ENCODE peak calls at places on chromosomes 16 and 17, in six cellular contexts. Z, D, H, W, C and F are unnamed samples.

GRCh38 chr16:5575121-5575520 is 477.5 kb upstream of the EEF2KMT start:
- DNase-seq in W (no peak), C (no peak), D (no peak), H (no peak), Z (no peak), F (no peak)

GRCh38 chr16:60914334-60914733 is 1121.9 kb downstream of the CDH8 start:
- DNase-seq in D (no peak), H (no peak), W (no peak), C (no peak), Z (no peak), F (no peak)

GRCh38 chr17:81250286-81251090 is 11.4 kb downstream of the NDUFAF8 start:
- DNase-seq in W (no peak), C (no peak), D (no peak), H (no peak), Z (no peak), F (no peak)

GRCh38 chr16:85390511-85391174 is 222.5 kb upstream of the GSE1 start:
- DNase-seq in Z (peak; percentile 95), C (peak; percentile 66), D (peak; percentile 95), H (no peak), W (peak; percentile 89), F (peak; percentile 92)

GRCh38 chr17:28369684-28370034 is 448 bp downstream of the VTN start:
- DNase-seq in C (no peak), W (no peak), Z (peak; percentile 49), H (no peak), D (no peak), F (no peak)

GRCh38 chr16:57859331-57859730 is 57.0 kb upstream of the KIFC3 start:
- DNase-seq in W (no peak), D (peak; percentile 34), C (peak; percentile 46), Z (peak; percentile 45), H (peak; percentile 79), F (peak; percentile 41)

GRCh38 chr17:74752415-74752814 is 4.0 kb downstream of the NHERF1 start:
- DNase-seq in Z (no peak), C (no peak), W (no peak), H (no peak), D (no peak), F (no peak)

GRCh38 chr17:50274142-50274944 is at the start of gene TMEM92:
- DNase-seq in Z (peak; percentile 86), C (peak; percentile 62), H (peak; percentile 90), D (no peak), W (no peak), F (peak; percentile 87)

GRCh38 chr16:1691276-1691675 is 13.2 kb downstream of the JPT2 start:
- DNase-seq in Z (no peak), H (no peak), W (peak; percentile 75), C (no peak), D (peak; percentile 59), F (peak; percentile 70)

GRCh38 chr16:20624882-20625807 is 49.0 kb upstream of the ACSM2B start:
- DNase-seq in W (no peak), C (no peak), D (no peak), Z (no peak), H (no peak), F (no peak)

GRCh38 chr17:82134101-82134500 is 36.1 kb upstream of the FASN start:
- DNase-seq in Z (peak; percentile 49), D (no peak), H (no peak), W (peak; percentile 29), C (no peak), F (no peak)

GRCh38 chr17:74176546-74177001 is 26.9 kb upstream of the RPL38 start:
- DNase-seq in H (peak; percentile 85), C (peak; percentile 56), D (peak; percentile 48), W (peak; percentile 52), Z (peak; percentile 85), F (peak; percentile 82)

GRCh38 chr17:38870259-38871165 is 654 bp downstream of the LASP1 start:
- DNase-seq in Z (peak; percentile 88), C (no peak), H (peak; percentile 76), D (peak; percentile 42), W (peak; percentile 53), F (peak; percentile 19)

GRCh38 chr17:37055511-37055910 is 106.8 kb downstream of the AATF start:
- DNase-seq in W (no peak), C (no peak), Z (no peak), H (no peak), D (no peak), F (no peak)

GRCh38 chr17:36721560-36722120 is 120.3 kb downstream of the MRM1 start:
- DNase-seq in D (peak; percentile 2), W (no peak), C (no peak), H (no peak), Z (no peak), F (no peak)

GRCh38 chr17:68533887-68534700 is 21.9 kb downstream of the PRKAR1A start:
- DNase-seq in C (no peak), D (peak; percentile 50), W (no peak), H (no peak), Z (no peak), F (peak; percentile 72)

GRCh38 chr17:19380551-19381284 is 2.4 kb downstream of the MAPK7 start:
- DNase-seq in H (no peak), D (no peak), W (no peak), C (no peak), Z (no peak), F (no peak)

GRCh38 chr16:10009691-10010090 is 172.5 kb downstream of the GRIN2A start:
- DNase-seq in D (no peak), W (no peak), H (no peak), Z (peak; percentile 20), C (no peak), F (no peak)
- H2AFZ ChIP-seq in D (no peak overlapping the region), W (no peak overlapping the region), H (no peak overlapping the region), Z (no peak overlapping the region), C (no peak overlapping the region), F (no peak overlapping the region)

GRCh38 chr17:3919123-3919624 is 2.9 kb upstream of the P2RX1 start:
- DNase-seq in W (no peak), C (no peak), D (no peak), H (no peak), Z (no peak), F (no peak)

GRCh38 chr17:3917391-3917931 is 1.2 kb upstream of the P2RX1 start:
- DNase-seq in H (no peak), C (no peak), W (no peak), D (peak; percentile 30), Z (peak; percentile 66), F (no peak)

GRCh38 chr17:3916825-3917224 is 560 bp upstream of the P2RX1 start:
- DNase-seq in W (no peak), D (no peak), C (no peak), Z (no peak), H (no peak), F (no peak)

GRCh38 chr17:3916013-3916696 is at the start of gene P2RX1:
- DNase-seq in D (no peak), Z (no peak), C (no peak), W (no peak), H (no peak), F (no peak)

DNA sequence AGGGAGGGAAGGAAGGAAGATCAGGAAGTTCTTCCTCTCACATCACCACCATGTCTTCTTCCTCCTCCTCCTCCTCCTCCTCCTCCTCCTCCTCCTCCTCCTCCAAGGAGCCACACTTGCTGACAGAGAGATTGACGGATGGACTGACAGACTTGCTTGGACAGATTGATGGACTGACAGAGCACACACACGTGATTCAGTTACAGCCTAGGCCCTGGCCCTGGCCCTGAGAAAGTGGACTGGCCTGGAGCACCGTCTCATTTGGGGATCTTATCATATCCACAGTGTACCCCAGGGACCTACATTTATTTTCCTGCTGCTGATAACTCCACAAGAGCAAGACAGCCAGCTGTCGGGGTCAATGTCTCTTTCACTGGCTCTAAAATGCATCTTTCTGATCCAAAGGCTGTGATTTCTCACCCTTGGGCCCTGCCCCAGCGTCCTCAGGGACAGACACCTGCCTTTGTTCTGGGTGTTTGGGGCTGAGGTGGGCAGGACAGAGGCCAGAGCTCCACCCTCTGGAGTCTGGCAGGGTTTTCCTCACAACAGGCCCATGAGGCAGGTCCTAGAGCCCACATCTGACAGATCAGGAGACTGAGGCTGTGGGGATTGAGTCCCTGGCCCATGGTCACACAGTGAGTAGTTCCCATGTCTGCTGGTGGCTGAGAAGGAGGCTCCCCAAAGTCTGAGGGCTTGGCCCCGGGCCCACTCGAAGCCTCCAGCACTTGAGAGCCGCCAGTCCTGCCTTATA is 2.3 kb upstream of the P2RX1 start:
- DNase-seq in D (no peak), C (no peak), W (no peak), H (no peak), Z (no peak), F (no peak)
- H2AFZ ChIP-seq in D (peak overlapping the region; percentile 43), C (no peak overlapping the region), W (no peak overlapping the region), H (peak overlapping the region; percentile 57), Z (no peak overlapping the region), F (no peak overlapping the region)

GRCh38 chr16:79287424-79287917 is 313.1 kb downstream of the MAF start:
- DNase-seq in D (no peak), W (no peak), C (no peak), Z (no peak), H (no peak), F (no peak)

GRCh38 chr16:79286646-79287423 is 313.7 kb downstream of the MAF start:
- DNase-seq in C (no peak), W (no peak), H (peak; percentile 23), Z (no peak), D (no peak), F (no peak)

GRCh38 chr16:79282806-79283205 is 317.7 kb downstream of the MAF start:
- DNase-seq in C (no peak), W (no peak), H (no peak), Z (no peak), D (no peak), F (no peak)

GRCh38 chr16:79283578-79283977 is 317.0 kb downstream of the MAF start:
- DNase-seq in Z (no peak), D (no peak), C (no peak), H (no peak), W (no peak), F (no peak)

DNA sequence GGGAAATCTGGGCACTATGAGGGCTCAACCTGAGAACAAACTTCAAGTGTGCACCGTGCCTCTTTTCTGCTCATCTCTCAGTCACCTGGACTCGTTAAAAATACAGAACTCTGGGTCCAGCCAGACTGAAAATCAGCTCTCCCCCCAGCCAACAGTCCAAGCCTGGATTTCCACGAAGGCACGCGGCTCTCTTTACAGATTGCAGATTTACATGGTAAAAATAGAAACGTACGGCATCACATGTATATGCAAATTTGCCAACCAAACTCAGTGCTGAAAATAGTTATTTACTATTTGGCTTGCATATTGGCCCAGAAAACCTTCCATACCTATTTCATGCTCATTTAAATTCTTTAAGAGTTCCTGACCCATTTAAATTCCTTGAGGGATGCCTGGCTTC is 315.8 kb downstream of the MAF start:
- DNase-seq in D (no peak), W (no peak), C (no peak), Z (no peak), H (no peak), F (no peak)
- H2AFZ ChIP-seq in D (no peak overlapping the region), W (no peak overlapping the region), C (no peak overlapping the region), Z (no peak overlapping the region), H (no peak overlapping the region), F (no peak overlapping the region)

DNA sequence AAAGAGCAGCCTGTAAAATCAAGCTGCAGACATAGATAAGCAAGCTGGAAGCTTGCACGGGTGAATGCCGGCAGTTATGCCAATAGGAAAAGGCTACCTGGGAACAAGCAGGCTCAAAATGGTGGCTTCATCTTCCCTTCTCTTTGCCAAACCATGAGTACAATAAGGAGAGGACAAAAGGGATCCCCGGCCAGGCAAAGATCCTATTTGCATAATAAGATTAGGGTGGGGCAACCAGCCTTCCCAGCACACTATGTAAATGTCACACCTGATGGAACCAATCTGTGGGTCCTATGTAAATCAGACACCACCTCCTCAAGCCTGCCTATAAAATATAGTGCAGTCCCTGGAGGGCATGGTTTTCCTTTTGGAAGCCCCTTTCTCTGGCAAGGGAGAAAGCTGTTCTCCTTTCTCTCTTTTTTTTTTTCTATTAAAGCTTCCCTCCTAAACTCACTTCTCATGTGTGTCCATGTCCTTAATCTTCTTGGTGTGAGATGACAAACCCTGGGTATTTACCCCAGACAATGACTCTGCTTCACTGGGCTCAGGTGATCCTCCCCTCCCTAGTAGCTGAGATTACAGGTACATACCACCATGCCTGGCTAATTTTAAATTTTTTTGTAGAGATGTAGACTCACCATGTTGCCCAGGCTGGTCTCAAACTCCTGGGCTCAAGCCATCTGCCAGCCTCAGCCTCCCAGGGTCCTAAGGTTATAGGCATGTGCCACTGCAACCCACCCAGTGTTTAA is 44.2 kb downstream of the PSMD12 start:
- DNase-seq in D (no peak), H (peak; percentile 81), C (no peak), Z (peak; percentile 16), W (peak; percentile 8), F (no peak)
- H2AFZ ChIP-seq in D (no peak overlapping the region), H (peak overlapping the region; percentile 91), C (no peak overlapping the region), Z (peak overlapping the region; percentile 28), W (no peak overlapping the region), F (no peak overlapping the region)